ENCODE peak calls at places on chromosomes 6 and 20, in nine cellular contexts. J is kidney, X is adipocyte, I is neural progenitor cell, S is endodermal cell, C is neuronal stem cell, M is MM.1S, E is K562, R is astrocyte. G is an unnamed sample.
A peak's percentile ranks its signal among the peaks of the same experiment; 100 is the strongest.

GRCh38 chr6:73666393-73666792 is 12.6 kb upstream of the SLC17A5 start:
- DNase-seq in I (no peak), M (no peak), J (no peak), R (no peak), X (peak; percentile 62), S (no peak), C (no peak), E (no peak), G (no peak)

GRCh38 chr20:21089421-21089820 is 16.7 kb downstream of the LINC00237 start:
- DNase-seq in E (no peak), C (no peak), I (no peak), S (no peak), J (no peak), M (no peak), X (no peak), R (no peak), G (no peak)

GRCh38 chr20:44406572-44407100 is 51.1 kb downstream of the HNF4A start:
- DNase-seq in I (no peak), M (no peak), E (no peak), C (no peak), J (no peak), R (no peak), S (no peak), X (no peak), G (no peak)

GRCh38 chr20:58839474-58839874 is 11.2 kb downstream of the GNAS-AS1 start:
- DNase-seq in R (no peak), C (no peak), I (peak; percentile 77), S (peak; percentile 84), E (peak; percentile 61), X (peak; percentile 43), M (no peak), J (peak; percentile 68), G (peak; percentile 71)

GRCh38 chr6:125668071-125668470 is 81.4 kb upstream of the HEY2 start:
- DNase-seq in J (no peak), S (no peak), R (no peak), I (no peak), X (no peak), E (no peak), M (no peak), C (no peak), G (no peak)

GRCh38 chr6:147905721-147906120 is 397.2 kb downstream of the SAMD5 start:
- DNase-seq in X (peak; percentile 27), C (no peak), J (no peak), S (no peak), R (no peak), E (no peak), M (no peak), I (no peak), G (no peak)

GRCh38 chr20:18719426-18719825 is 94.2 kb upstream of the SCP2D1 start:
- DNase-seq in X (peak; percentile 61), E (no peak), M (no peak), C (no peak), I (no peak), J (no peak), S (no peak), R (peak; percentile 67), G (no peak)

GRCh38 chr20:62062661-62063600 is 2.8 kb downstream of the TAF4 start:
- DNase-seq in E (no peak), J (no peak), S (no peak), M (no peak), X (no peak), C (no peak), I (no peak), R (no peak), G (no peak)

GRCh38 chr6:5752282-5752681 is 254.4 kb downstream of the NRN1 start:
- DNase-seq in M (no peak), S (peak; percentile 86), I (peak; percentile 76), X (peak; percentile 78), C (peak; percentile 52), R (peak; percentile 89), E (no peak), J (no peak), G (no peak)

GRCh38 chr6:133553652-133554051 is 312.5 kb downstream of the EYA4 start:
- DNase-seq in C (peak; percentile 58), X (peak; percentile 89), E (peak; percentile 15), J (no peak), R (peak; percentile 27), I (peak; percentile 81), S (peak; percentile 72), M (peak; percentile 63), G (no peak)

GRCh38 chr6:11779308-11780096 is 899 bp upstream of the ADTRP start:
- DNase-seq in I (peak; percentile 28), C (no peak), X (no peak), J (no peak), R (peak; percentile 29), E (no peak), S (no peak), M (no peak), G (no peak)

GRCh38 chr20:62905536-62906117 is 20.7 kb downstream of the DIDO1 start:
- DNase-seq in X (no peak), C (no peak), I (no peak), E (no peak), M (no peak), R (no peak), S (no peak), J (no peak), G (no peak)

GRCh38 chr6:130967502-130968469 is 95.3 kb downstream of the EPB41L2 start:
- DNase-seq in J (no peak), R (no peak), S (no peak), X (no peak), E (peak; percentile 13), C (no peak), I (no peak), M (no peak), G (no peak)

GRCh38 chr6:112296122-112296521 is 41.8 kb upstream of the LAMA4 start:
- DNase-seq in R (peak; percentile 44), E (peak; percentile 20), J (no peak), C (no peak), X (peak; percentile 64), S (peak; percentile 84), I (peak; percentile 57), M (no peak), G (peak; percentile 46)

GRCh38 chr6:18491303-18492090 is 104.3 kb downstream of the RNF144B start:
- DNase-seq in X (no peak), C (no peak), S (no peak), E (no peak), I (no peak), J (no peak), M (no peak), R (peak; percentile 68), G (no peak)

GRCh38 chr20:38685853-38686473 is 38.3 kb upstream of the SLC32A1 start:
- DNase-seq in J (peak; percentile 72), C (peak; percentile 65), M (peak; percentile 60), R (peak; percentile 10), S (peak; percentile 94), X (peak; percentile 68), I (peak; percentile 84), E (peak; percentile 55), G (peak; percentile 85)

GRCh38 chr20:24609757-24610156 is 140.3 kb downstream of the SYNDIG1 start:
- DNase-seq in J (no peak), S (peak; percentile 58), E (no peak), X (no peak), R (no peak), M (no peak), C (no peak), I (no peak), G (no peak)

GRCh38 chr6:159929819-159930218 is 39.0 kb downstream of the MAS1 start:
- DNase-seq in E (peak; percentile 27), R (no peak), X (no peak), I (no peak), J (peak; percentile 78), M (no peak), C (no peak), S (no peak), G (no peak)

DNA sequence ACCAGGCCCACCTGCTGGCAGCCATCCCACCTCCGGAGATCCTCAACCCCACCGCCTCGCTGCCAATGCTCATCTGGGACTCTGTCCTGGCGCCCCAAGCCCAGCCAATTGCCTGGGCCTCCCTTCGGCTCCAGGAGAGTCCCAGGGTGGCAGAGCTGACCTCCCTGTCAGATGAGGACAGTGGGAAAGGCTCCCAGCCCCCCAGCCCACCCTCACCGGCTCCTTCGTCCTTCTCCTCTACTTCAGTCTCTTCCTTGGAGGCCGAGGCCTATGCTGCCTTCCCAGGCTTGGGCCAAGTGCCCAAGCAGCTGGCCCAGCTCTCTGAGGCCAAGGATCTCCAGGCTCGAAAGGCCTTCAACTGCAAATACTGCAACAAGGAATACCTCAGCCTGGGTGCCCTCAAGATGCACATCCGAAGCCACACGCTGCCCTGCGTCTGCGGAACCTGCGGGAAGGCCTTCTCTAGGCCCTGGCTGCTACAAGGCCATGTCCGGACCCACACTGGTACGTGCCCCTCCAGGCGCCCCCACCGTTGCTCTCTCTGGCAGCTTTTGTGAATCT is 1.1 kb downstream of the SNAI1 start:
- DNase-seq in C (no peak), R (peak; percentile 25), S (no peak), I (no peak), X (peak; percentile 58), J (peak; percentile 75), M (no peak), E (no peak), G (no peak)
- H3K4me3 ChIP-seq in C (peak overlapping the region; percentile 16), R (peak overlapping the region; percentile 86), S (peak overlapping the region; percentile 90), I (peak overlapping the region; percentile 78), X (peak overlapping the region; percentile 96), J (peak overlapping the region; percentile 63), M (no peak overlapping the region), E (peak overlapping the region; percentile 92), G (peak overlapping the region; percentile 60)

DNA sequence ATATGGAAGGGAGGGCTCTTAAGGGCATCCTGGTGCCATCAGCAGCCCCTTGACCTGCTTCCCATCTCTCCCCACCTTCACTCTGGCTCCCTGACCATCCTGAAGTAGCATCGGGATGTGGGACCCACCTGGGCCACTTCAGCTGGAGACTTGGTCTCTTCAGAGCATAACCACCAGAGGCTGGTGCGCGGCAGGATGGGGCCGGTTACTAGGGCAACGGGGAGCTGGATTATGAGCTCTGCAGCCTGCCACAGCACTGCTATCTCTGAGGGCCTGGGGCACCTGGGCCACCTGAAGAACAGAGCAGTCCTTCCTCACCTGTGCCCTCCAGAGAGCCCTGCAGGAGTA is 79.7 kb downstream of the SYNJ2 start:
- DNase-seq in I (no peak), E (no peak), C (no peak), S (no peak), M (no peak), R (no peak), X (no peak), J (peak; percentile 73), G (no peak)
- H3K9ac ChIP-seq in I (no peak overlapping the region), E (no peak overlapping the region), C (no peak overlapping the region), S (no peak overlapping the region), M (no peak overlapping the region), R (peak overlapping the region; percentile 76), X (no peak overlapping the region), J (no peak overlapping the region), G (no peak overlapping the region)

GRCh38 chr6:1515781-1516180 is 93.9 kb upstream of the FOXC1 start:
- DNase-seq in M (no peak), C (no peak), I (no peak), E (no peak), X (no peak), S (no peak), R (no peak), J (no peak), G (no peak)
- H3K4me3 ChIP-seq in M (no peak overlapping the region), C (no peak overlapping the region), I (no peak overlapping the region), E (no peak overlapping the region), X (no peak overlapping the region), S (no peak overlapping the region), R (no peak overlapping the region), J (no peak overlapping the region), G (no peak overlapping the region)

DNA sequence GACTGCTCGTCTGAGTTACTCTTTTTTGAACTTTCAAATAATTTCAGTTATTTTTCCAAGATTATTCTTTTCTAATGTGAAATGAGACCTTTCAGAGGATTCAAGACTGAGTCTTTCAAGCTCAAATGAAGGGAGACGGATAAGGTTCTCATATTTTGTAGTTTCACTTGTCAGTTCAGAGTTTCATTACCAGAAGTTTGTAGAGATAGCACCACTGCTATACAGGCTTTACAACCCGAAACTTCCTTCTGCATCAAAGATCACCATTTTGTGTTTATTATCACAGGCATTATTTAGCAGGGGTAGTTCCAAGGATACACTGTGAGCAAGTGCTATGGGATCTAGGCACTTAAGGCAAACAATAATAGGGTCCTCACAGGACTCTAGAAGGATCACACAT is 74.7 kb upstream of the EPHA7 start:
- DNase-seq in X (no peak), J (no peak), S (no peak), E (no peak), I (no peak), C (no peak), R (no peak), M (peak; percentile 76), G (no peak)
- H3K9ac ChIP-seq in X (no peak overlapping the region), J (no peak overlapping the region), S (no peak overlapping the region), E (no peak overlapping the region), I (no peak overlapping the region), C (no peak overlapping the region), R (no peak overlapping the region), M (no peak overlapping the region), G (no peak overlapping the region)

G was measured in H1.